ENCODE peak calls at places on chromosomes 5 and 9, in five cellular contexts. One of them, this sample, is unnamed.

GRCh38 chr9:14345586-14346237 is 31.8 kb upstream of the NFIB start:
- DNase-seq in sigmoid colon: no peak
- DNase-seq in body of pancreas: no peak
- DNase-seq in right lobe of liver: no peak
- DNase-seq in HCT116: no peak
- DNase-seq in this sample: no peak

GRCh38 chr9:101572316-101572715 is 22.5 kb downstream of the PPP3R2 start:
- DNase-seq in sigmoid colon: no peak
- DNase-seq in body of pancreas: no peak
- DNase-seq in right lobe of liver: no peak
- DNase-seq in HCT116: no peak
- DNase-seq in this sample: no peak

GRCh38 chr9:105188746-105189145 is 55.7 kb upstream of the SLC44A1 start:
- DNase-seq in sigmoid colon: no peak
- DNase-seq in body of pancreas: no peak
- DNase-seq in right lobe of liver: no peak
- DNase-seq in HCT116: no peak
- DNase-seq in this sample: no peak

GRCh38 chr9:126805546-126806262 is 864 bp downstream of the ZBTB43 start:
- DNase-seq in sigmoid colon: peak; percentile 70
- DNase-seq in body of pancreas: peak; percentile 36
- DNase-seq in right lobe of liver: peak; percentile 77
- DNase-seq in HCT116: peak; percentile 39
- DNase-seq in this sample: peak; percentile 67

GRCh38 chr5:124923131-124923530 is 176.7 kb upstream of the ZNF608 start:
- DNase-seq in sigmoid colon: no peak
- DNase-seq in body of pancreas: no peak
- DNase-seq in right lobe of liver: no peak
- DNase-seq in HCT116: no peak
- DNase-seq in this sample: no peak

GRCh38 chr5:95841914-95842812 is 19.6 kb upstream of the GLRX start:
- DNase-seq in sigmoid colon: peak; percentile 89
- DNase-seq in body of pancreas: no peak
- DNase-seq in right lobe of liver: no peak
- DNase-seq in HCT116: no peak
- DNase-seq in this sample: no peak

GRCh38 chr9:136372561-136373299 is 739 bp downstream of the CARD9 start:
- DNase-seq in sigmoid colon: peak; percentile 82
- DNase-seq in body of pancreas: peak; percentile 52
- DNase-seq in right lobe of liver: peak; percentile 80
- DNase-seq in HCT116: no peak
- DNase-seq in this sample: peak; percentile 72

GRCh38 chr5:148978370-148979103 is 84.3 kb downstream of the SH3TC2 start:
- DNase-seq in sigmoid colon: no peak
- DNase-seq in body of pancreas: no peak
- DNase-seq in right lobe of liver: no peak
- DNase-seq in HCT116: no peak
- DNase-seq in this sample: no peak

GRCh38 chr5:177300236-177300880 is 3.2 kb downstream of the RAB24 start:
- DNase-seq in sigmoid colon: peak; percentile 76
- DNase-seq in body of pancreas: no peak
- DNase-seq in right lobe of liver: peak; percentile 63
- DNase-seq in HCT116: no peak
- DNase-seq in this sample: peak; percentile 74

GRCh38 chr5:176866913-176867312 is 32.2 kb downstream of the HK3 start:
- DNase-seq in sigmoid colon: no peak
- DNase-seq in body of pancreas: no peak
- DNase-seq in right lobe of liver: no peak
- DNase-seq in HCT116: no peak
- DNase-seq in this sample: no peak

GRCh38 chr9:130313103-130313858 is 47.7 kb downstream of the HMCN2 start:
- DNase-seq in sigmoid colon: no peak
- DNase-seq in body of pancreas: no peak
- DNase-seq in right lobe of liver: peak; percentile 80
- DNase-seq in HCT116: no peak
- DNase-seq in this sample: peak; percentile 56

GRCh38 chr9:27866741-27867140 is 293.5 kb upstream of the C9orf72 start:
- DNase-seq in sigmoid colon: no peak
- DNase-seq in body of pancreas: no peak
- DNase-seq in right lobe of liver: no peak
- DNase-seq in HCT116: no peak
- DNase-seq in this sample: no peak

GRCh38 chr9:110208031-110208430 is at the start of gene C9orf152:
- DNase-seq in sigmoid colon: no peak
- DNase-seq in body of pancreas: peak; percentile 79
- DNase-seq in right lobe of liver: peak; percentile 72
- DNase-seq in HCT116: no peak
- DNase-seq in this sample: no peak

GRCh38 chr9:110206388-110206787 is 1.6 kb downstream of the C9orf152 start:
- DNase-seq in sigmoid colon: no peak
- DNase-seq in body of pancreas: no peak
- DNase-seq in right lobe of liver: no peak
- DNase-seq in HCT116: no peak
- DNase-seq in this sample: no peak

GRCh38 chr9:110202232-110202631 is 5.7 kb downstream of the C9orf152 start:
- DNase-seq in sigmoid colon: no peak
- DNase-seq in body of pancreas: no peak
- DNase-seq in right lobe of liver: no peak
- DNase-seq in HCT116: no peak
- DNase-seq in this sample: no peak

GRCh38 chr9:110207071-110207923 is 662 bp downstream of the C9orf152 start:
- DNase-seq in sigmoid colon: no peak
- DNase-seq in body of pancreas: peak; percentile 92
- DNase-seq in right lobe of liver: peak; percentile 81
- DNase-seq in HCT116: no peak
- DNase-seq in this sample: no peak
- H3K4me3 ChIP-seq in sigmoid colon: no peak overlapping the region
- H3K4me3 ChIP-seq in body of pancreas: no peak overlapping the region
- H3K4me3 ChIP-seq in right lobe of liver: no peak overlapping the region
- H3K4me3 ChIP-seq in HCT116: no peak overlapping the region
- H3K4me3 ChIP-seq in this sample: no peak overlapping the region

GRCh38 chr5:114448496-114448895 is 86.6 kb downstream of the KCNN2 start:
- DNase-seq in sigmoid colon: no peak
- DNase-seq in body of pancreas: no peak
- DNase-seq in right lobe of liver: no peak
- DNase-seq in HCT116: no peak
- DNase-seq in this sample: no peak

GRCh38 chr5:114449836-114450515 is 88.1 kb downstream of the KCNN2 start:
- DNase-seq in sigmoid colon: peak; percentile 79
- DNase-seq in body of pancreas: peak; percentile 71
- DNase-seq in right lobe of liver: peak; percentile 70
- DNase-seq in HCT116: peak; percentile 21
- DNase-seq in this sample: peak; percentile 74

GRCh38 chr5:114450516-114450909 is 88.6 kb downstream of the KCNN2 start:
- DNase-seq in sigmoid colon: no peak
- DNase-seq in body of pancreas: no peak
- DNase-seq in right lobe of liver: no peak
- DNase-seq in HCT116: no peak
- DNase-seq in this sample: no peak

DNA sequence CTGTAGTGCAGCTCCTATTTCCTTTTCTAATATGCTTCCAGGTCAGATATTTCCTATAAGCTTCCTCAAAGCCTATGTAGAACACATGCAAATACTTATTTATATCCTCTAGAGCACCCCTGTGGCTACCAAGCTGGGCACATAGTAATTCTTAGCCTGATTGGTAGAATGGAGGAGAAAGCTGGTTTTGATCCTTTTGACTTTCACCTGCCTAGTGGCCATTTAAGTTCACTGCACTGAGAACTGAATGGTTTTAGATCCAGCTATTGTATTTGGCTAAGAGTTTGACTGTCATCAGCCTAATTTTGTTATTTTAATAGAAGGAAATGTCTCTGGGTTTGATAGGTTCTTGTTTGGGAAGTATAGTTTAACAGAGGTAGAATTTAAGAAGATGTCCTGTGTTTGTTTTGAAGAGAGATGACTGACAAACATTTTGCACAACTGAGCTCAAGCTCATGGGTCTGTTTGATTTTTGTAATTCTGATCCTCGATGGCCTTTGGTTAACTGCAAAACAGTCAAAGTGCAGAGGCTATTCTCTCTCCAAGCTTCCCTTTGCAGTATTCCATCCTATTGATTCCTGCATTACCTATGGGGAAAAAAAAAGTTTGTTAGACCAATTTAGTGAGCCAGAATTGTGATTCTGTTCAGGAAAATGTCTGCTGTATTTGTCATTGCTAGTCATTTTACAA is 85.4 kb downstream of the KCNN2 start:
- DNase-seq in sigmoid colon: no peak
- DNase-seq in body of pancreas: no peak
- DNase-seq in right lobe of liver: no peak
- DNase-seq in HCT116: no peak
- DNase-seq in this sample: no peak
- TF ChIP-seq CTCF in sigmoid colon: peak; percentile 9
- TF ChIP-seq CTCF in body of pancreas: peak; percentile 16
- TF ChIP-seq CTCF in right lobe of liver: peak; percentile 25
- TF ChIP-seq CTCF in HCT116: peak; percentile 15
- TF ChIP-seq CTCF in this sample: no peak

DNA sequence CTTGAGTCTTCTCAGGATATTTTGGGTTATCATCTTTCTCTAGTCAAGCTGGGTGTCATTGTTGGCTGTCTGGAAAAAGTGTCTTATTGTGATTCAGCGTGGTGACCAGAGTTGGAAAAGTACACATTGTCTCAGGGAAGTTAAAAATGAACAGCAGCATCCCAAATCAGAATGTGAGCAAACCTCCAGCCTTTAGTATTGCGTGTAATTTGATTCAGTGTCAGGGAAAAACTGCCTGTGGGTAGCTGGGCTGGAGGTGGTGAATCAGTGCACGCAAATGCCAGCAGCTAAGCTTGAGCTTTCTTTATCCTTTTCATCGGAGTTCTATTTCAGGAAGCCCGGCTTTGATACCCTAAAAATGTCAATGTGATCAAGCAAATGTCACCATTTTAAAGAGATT is 25.9 kb upstream of the C5orf47 start:
- DNase-seq in sigmoid colon: no peak
- DNase-seq in body of pancreas: no peak
- DNase-seq in right lobe of liver: no peak
- DNase-seq in HCT116: no peak
- DNase-seq in this sample: no peak
- H3K4me3 ChIP-seq in sigmoid colon: peak overlapping the region; percentile 34
- H3K4me3 ChIP-seq in body of pancreas: no peak overlapping the region
- H3K4me3 ChIP-seq in right lobe of liver: no peak overlapping the region
- H3K4me3 ChIP-seq in HCT116: no peak overlapping the region
- H3K4me3 ChIP-seq in this sample: no peak overlapping the region

DNA sequence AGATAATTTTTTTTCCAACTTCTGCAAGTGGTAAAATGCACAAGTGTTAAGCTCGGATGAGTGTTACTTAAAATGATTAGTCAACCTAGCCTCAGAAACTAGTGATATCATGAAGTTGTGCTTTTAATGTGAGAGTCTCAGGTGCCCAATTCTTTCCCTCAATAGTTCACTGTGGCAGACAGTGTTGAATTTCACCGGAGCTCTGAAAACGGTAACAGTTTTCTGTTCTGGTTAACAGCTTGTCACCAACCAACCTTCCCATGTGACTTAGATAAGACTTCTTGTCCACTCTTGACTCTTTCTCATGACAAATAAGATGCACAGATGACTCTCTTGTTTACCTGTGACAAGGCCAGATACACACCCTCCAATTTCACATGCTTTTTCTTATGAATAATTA is 125.5 kb downstream of the OSTF1 start:
- DNase-seq in sigmoid colon: no peak
- DNase-seq in body of pancreas: no peak
- DNase-seq in right lobe of liver: no peak
- DNase-seq in HCT116: no peak
- DNase-seq in this sample: no peak
- TF ChIP-seq CTCF in sigmoid colon: no peak
- TF ChIP-seq CTCF in body of pancreas: no peak
- TF ChIP-seq CTCF in right lobe of liver: no peak
- TF ChIP-seq CTCF in HCT116: no peak
- TF ChIP-seq CTCF in this sample: no peak

GRCh38 chr9:133119461-133120342 is 1.3 kb downstream of the RALGDS start:
- DNase-seq in sigmoid colon: peak; percentile 79
- DNase-seq in body of pancreas: no peak
- DNase-seq in right lobe of liver: peak; percentile 53
- DNase-seq in HCT116: no peak
- DNase-seq in this sample: no peak

GRCh38 chr9:133121200-133122166 is at the start of gene RALGDS:
- DNase-seq in sigmoid colon: peak; percentile 95
- DNase-seq in body of pancreas: peak; percentile 92
- DNase-seq in right lobe of liver: peak; percentile 94
- DNase-seq in HCT116: peak; percentile 56
- DNase-seq in this sample: peak; percentile 94

GRCh38 chr9:133119039-133119438 is 2.0 kb downstream of the RALGDS start:
- DNase-seq in sigmoid colon: peak; percentile 84
- DNase-seq in body of pancreas: no peak
- DNase-seq in right lobe of liver: peak; percentile 64
- DNase-seq in HCT116: no peak
- DNase-seq in this sample: peak; percentile 67

GRCh38 chr9:133122167-133122550 is 1.1 kb upstream of the RALGDS start:
- DNase-seq in sigmoid colon: no peak
- DNase-seq in body of pancreas: no peak
- DNase-seq in right lobe of liver: no peak
- DNase-seq in HCT116: no peak
- DNase-seq in this sample: no peak

GRCh38 chr9:133120343-133121199 is 469 bp downstream of the RALGDS start:
- DNase-seq in sigmoid colon: peak; percentile 75
- DNase-seq in body of pancreas: peak; percentile 47
- DNase-seq in right lobe of liver: no peak
- DNase-seq in HCT116: no peak
- DNase-seq in this sample: no peak
- H3K4me3 ChIP-seq in sigmoid colon: peak overlapping the region; percentile 87
- H3K4me3 ChIP-seq in body of pancreas: peak overlapping the region; percentile 28
- H3K4me3 ChIP-seq in right lobe of liver: peak overlapping the region; percentile 86
- H3K4me3 ChIP-seq in HCT116: peak overlapping the region; percentile 62
- H3K4me3 ChIP-seq in this sample: peak overlapping the region; percentile 79